ENCODE peak calls at places on chromosome 11, in eight cellular contexts. M is heart right ventricle, E is gastrocnemius medialis, A is tibial artery, N is prostate gland, W is colonic mucosa, J is fibroblast of lung, B is uterus. V is an unnamed sample. For H3K27me3 and H3K9me3, the result is how much of the 10 kb centered on the place peaks cover.

GRCh38 chr11:67484847-67485311 is 2.1 kb downstream of the AIP start:
- DNase-seq in B (no peak), J (no peak), A (peak), M (no peak), N (no peak), E (no peak), W (peak), V (no peak)

GRCh38 chr11:71946144-71946571 is 17.3 kb downstream of the RNF121 start:
- DNase-seq in N (no peak), W (no peak), M (no peak), B (no peak), A (no peak), J (peak), E (no peak), V (no peak)

GRCh38 chr11:127875076-127875475 is 712.3 kb downstream of the ETS1 start:
- DNase-seq in E (no peak), J (no peak), A (no peak), W (no peak), M (no peak), N (no peak), B (no peak), V (no peak)

GRCh38 chr11:131037873-131038272 is 121.6 kb upstream of the SNX19 start:
- DNase-seq in B (no peak), N (no peak), E (no peak), W (no peak), M (no peak), J (peak), A (no peak), V (no peak)

GRCh38 chr11:115464269-115464668 is 39.9 kb downstream of the CADM1 start:
- DNase-seq in E (no peak), J (no peak), B (no peak), A (no peak), M (no peak), N (no peak), W (no peak), V (no peak)

GRCh38 chr11:69636512-69636866 is 4.5 kb upstream of the CCND1 start:
- DNase-seq in E (no peak), N (no peak), J (peak), A (peak), B (peak), M (peak), W (peak), V (peak)

GRCh38 chr11:111978028-111978771 is 41.1 kb downstream of the DIXDC1 start:
- DNase-seq in M (peak), J (peak), W (peak), N (peak), E (peak), A (peak), B (peak), V (peak)

GRCh38 chr11:100635194-100635593 is 51.9 kb upstream of the ARHGAP42 start:
- DNase-seq in W (no peak), M (no peak), J (no peak), E (no peak), A (no peak), N (no peak), B (no peak), V (no peak)

GRCh38 chr11:47332303-47332711 is 20.2 kb downstream of the MYBPC3 start:
- DNase-seq in W (no peak), E (no peak), N (no peak), M (no peak), J (no peak), B (no peak), A (no peak), V (no peak)

GRCh38 chr11:111417766-111418435 is 38.8 kb upstream of the POU2AF1 start:
- DNase-seq in W (peak), A (no peak), E (peak), J (peak), N (peak), M (peak), B (peak), V (no peak)

GRCh38 chr11:76962583-76963416 is 71.4 kb upstream of the B3GNT6 start:
- DNase-seq in J (no peak), E (no peak), N (no peak), M (no peak), A (no peak), W (peak), B (no peak), V (no peak)

GRCh38 chr11:110219011-110219785 is 77.2 kb downstream of the RDX start:
- DNase-seq in A (no peak), W (no peak), M (no peak), N (no peak), B (no peak), J (no peak), E (no peak), V (no peak)

DNA sequence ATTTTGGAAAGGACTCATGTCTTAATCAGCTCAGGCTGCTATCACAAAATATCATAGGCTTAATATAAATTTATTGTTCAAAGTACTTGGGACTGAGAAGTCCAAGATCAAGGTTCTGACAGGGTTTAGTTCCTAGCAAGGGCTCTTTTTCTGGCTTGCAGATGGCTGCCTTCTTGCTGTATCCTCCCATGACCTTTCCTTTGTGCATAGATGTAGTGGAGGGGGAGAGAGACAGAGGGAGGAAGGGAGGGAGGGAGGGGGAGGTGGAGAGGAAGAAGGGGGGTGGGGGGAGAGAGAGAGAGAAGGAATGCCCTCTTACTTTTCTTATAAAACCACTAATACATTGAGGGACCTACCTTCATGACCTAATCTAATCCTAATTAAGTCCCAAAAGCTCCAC is 306.8 kb upstream of the DDI1 start:
- DNase-seq in A (no peak), N (no peak), B (no peak), E (no peak), J (peak), M (no peak), W (no peak), V (no peak)
- H3K27me3 ChIP-seq in A (under half), N (under half), B (under half), E (under half), J (under half), M (under half), W (under half), V (under half)

GRCh38 chr11:62882428-62882742 is 1.7 kb downstream of the SLC3A2 start:
- DNase-seq in N (no peak), W (no peak), M (no peak), E (no peak), A (no peak), B (no peak), J (no peak), V (no peak)

GRCh38 chr11:62882811-62883496 is 2.3 kb downstream of the SLC3A2 start:
- DNase-seq in B (no peak), J (peak), E (no peak), A (no peak), N (no peak), W (no peak), M (no peak), V (no peak)

GRCh38 chr11:62885137-62885536 is 4.4 kb downstream of the SLC3A2 start:
- DNase-seq in W (no peak), M (no peak), B (no peak), J (no peak), E (no peak), N (no peak), A (no peak), V (no peak)

GRCh38 chr11:62881579-62882427 is 1.1 kb downstream of the SLC3A2 start:
- DNase-seq in M (peak), J (peak), E (peak), W (peak), A (peak), B (peak), N (peak), V (peak)

DNA sequence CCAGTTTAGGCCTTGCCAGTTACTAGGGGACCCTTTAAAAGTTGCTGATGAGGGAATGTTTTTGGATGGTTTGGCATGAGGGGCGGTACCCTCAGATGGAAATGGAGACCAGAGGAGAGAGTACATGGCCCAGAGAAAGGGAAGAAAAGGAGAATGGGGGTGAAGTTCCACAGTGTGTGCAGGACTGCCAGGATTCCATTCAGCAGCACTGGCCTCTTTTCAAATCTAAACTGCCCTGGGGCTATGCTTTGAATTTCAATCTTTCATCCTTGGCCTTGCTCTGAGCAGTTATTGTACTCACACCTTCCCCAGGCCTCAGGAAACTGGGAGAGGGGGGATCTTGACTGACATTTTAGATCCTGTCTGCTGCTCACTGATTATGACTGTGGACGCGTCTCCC is 3.0 kb downstream of the SLC3A2 start:
- DNase-seq in A (no peak), M (no peak), W (no peak), B (no peak), E (no peak), N (no peak), J (no peak), V (no peak)
- H3K27ac ChIP-seq in A (peak), M (no peak), W (no peak), B (peak), E (peak), N (peak), J (no peak), V (peak)

DNA sequence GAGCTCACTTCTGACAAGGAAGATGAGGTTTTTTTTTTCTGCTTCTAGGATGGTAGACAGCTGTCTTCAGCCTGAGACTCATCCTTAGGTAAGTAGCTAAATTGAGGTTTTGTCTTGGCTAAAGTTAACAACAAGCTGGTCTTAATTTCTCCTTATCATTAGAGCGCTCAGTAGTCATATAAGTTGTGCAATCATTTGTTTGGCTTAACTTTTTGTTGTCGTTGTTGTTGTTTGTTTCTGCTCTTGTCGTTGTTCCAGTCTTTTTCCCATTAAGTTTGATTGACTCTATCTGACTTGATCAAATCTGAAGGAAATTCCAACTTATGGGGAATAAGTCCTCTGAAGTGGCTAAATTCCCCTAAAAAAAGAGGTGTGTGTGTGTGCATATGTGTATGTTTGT is 33.0 kb downstream of the GLYATL2 start:
- DNase-seq in J (no peak), E (no peak), W (no peak), N (no peak), M (no peak), A (no peak), B (no peak), V (no peak)
- H3K9me3 ChIP-seq in J (under half), E (under half), W (under half), N (under half), M (under half), A (under half), B (under half), V (under half)

DNA sequence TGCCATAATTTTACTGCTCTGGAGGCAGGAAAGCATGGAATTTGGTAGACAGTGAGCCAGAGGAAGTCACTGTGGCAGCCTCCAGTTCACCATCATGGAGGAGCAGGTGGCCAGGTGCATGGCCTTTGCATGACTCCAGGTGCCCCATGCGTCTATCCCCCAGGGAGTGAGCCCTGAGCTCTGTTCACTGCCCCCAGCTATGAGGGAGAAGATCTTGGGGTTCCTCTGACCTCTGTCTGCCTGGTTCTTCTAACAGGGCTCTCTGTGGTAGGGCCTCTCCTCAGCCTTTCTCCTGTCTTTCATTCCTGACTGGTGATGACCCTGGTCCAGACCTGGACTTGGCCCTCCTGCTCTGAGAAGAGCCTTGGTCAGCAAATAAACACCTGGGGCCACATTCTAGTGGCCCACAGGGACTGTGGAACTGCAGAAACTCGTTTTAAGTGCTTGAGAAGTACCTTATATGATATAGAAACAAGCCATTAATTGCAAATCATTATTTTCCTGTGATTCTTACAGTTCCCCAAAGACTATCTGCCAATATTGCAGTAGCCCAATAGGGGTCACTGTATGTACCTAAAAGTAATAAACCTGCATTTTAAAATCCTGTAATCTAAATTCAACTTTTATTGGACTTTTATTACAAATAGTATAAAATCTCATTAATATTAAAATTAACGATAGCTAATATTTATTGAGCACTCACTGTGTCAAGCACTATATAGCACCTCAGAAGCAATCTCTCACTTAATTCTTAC is 120.0 kb upstream of the SYT13 start:
- DNase-seq in A (no peak), M (no peak), J (peak), N (no peak), B (no peak), E (no peak), W (no peak), V (no peak)
- H3K27me3 ChIP-seq in A (under half), M (under half), J (under half), N (under half), B (under half), E (under half), W (under half), V (under half)

DNA sequence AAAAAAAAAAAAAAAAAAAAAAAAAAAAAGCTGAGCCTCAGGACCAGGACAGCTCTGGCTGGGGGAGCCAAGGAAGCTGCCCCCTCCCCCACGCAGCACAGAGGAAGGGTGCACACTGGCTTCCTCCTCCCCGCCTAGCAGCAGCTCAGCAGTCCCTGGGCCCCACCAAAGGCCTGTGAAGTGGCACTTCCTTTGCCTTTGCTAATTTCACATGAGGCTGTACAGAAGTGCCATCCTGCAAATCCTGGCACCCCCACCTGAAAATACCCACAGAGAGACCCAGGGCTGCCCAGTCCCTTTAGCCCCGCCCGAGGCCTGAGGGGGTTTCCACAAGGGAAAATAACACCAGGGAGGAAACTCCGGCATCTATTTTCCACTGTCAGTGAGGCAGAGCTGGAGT is 3.9 kb downstream of the RHOG start:
- DNase-seq in N (no peak), A (no peak), M (peak), J (no peak), E (peak), W (no peak), B (no peak), V (no peak)
- H3K27ac ChIP-seq in N (no peak), A (no peak), M (no peak), J (no peak), E (peak), W (peak), B (no peak), V (no peak)

DNA sequence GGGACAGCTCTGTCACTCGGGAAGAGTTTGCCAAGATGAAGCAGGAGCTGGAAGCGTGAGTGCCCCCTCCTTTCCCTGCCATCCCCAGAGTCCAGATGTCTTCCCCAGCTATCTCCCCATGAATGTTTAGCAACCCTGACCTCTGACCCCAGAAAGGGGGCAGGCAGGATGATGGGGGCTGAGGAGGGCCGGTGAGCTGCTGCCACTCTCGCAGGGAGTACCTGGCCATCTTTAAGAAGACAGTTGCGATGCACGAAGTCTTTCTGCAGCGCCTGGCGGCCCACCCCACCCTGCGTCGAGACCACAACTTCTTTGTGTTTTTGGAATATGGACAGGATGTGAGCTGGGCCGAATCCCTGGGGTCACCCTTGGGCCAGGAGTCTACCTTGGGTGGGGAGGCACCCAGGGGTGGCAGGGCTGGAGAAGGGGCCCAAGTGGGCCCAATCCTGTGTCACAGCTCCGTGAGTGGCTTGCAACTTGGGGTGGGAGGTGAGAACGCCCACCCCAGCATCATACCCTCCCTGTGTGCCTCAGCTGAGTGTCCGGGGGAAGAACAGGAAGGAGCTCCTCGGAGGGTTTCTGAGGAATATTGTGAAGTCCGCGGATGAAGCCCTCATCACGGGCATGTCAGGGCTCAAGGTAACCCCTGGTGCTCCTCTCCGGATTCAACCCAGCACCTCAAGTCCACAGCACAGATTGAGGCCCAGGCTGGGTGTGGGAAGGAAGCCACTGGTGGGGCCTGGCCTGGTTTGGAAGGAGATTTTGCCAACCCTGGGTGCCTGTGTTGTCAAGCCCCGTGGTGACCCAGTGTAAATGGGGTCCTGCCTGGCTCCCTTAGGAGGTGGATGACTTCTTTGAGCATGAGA is 7.5 kb downstream of the CFL1 start:
- DNase-seq in J (no peak), N (no peak), A (no peak), E (no peak), M (no peak), B (no peak), W (peak), V (peak)
- H3K9me3 ChIP-seq in J (under half), N (under half), A (under half), E (under half), M (under half), B (under half), W (under half), V (under half)

DNA sequence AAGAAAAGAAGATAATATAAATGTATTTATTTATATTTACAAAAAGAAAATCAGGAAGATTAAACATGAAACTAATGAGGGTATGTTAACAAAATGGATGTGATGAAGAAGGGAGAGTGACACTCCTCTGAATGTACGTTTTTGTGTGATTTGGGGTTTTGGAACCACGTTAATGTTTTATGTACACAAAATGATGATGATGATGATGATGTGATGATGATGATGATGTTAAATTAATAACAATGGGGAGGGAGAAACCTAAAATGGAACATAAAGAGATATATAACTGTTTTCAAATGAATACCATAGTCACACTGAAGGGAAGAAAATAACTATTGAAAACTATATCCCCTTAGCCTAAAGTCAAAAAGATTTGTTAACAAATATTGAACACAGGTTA is 143.1 kb downstream of the RCN1 start:
- DNase-seq in N (no peak), A (no peak), B (no peak), E (no peak), M (no peak), W (no peak), J (no peak), V (no peak)
- H3K27me3 ChIP-seq in N (under half), A (under half), B (under half), E (under half), M (under half), W (under half), J (under half), V (under half)

GRCh38 chr11:133747409-133747808 is 97.9 kb downstream of the SPATA19 start:
- DNase-seq in B (no peak), E (no peak), M (no peak), W (no peak), A (no peak), N (no peak), J (no peak), V (no peak)

GRCh38 chr11:133742388-133742787 is 102.9 kb downstream of the SPATA19 start:
- DNase-seq in B (no peak), M (no peak), E (no peak), N (no peak), W (no peak), A (no peak), J (no peak), V (no peak)

GRCh38 chr11:133740928-133741327 is 104.4 kb downstream of the SPATA19 start:
- DNase-seq in B (no peak), A (no peak), M (no peak), W (no peak), J (no peak), N (no peak), E (no peak), V (no peak)

GRCh38 chr11:133745791-133746190 is 99.5 kb downstream of the SPATA19 start:
- DNase-seq in E (no peak), B (no peak), M (no peak), A (no peak), W (no peak), N (no peak), J (no peak), V (no peak)

DNA sequence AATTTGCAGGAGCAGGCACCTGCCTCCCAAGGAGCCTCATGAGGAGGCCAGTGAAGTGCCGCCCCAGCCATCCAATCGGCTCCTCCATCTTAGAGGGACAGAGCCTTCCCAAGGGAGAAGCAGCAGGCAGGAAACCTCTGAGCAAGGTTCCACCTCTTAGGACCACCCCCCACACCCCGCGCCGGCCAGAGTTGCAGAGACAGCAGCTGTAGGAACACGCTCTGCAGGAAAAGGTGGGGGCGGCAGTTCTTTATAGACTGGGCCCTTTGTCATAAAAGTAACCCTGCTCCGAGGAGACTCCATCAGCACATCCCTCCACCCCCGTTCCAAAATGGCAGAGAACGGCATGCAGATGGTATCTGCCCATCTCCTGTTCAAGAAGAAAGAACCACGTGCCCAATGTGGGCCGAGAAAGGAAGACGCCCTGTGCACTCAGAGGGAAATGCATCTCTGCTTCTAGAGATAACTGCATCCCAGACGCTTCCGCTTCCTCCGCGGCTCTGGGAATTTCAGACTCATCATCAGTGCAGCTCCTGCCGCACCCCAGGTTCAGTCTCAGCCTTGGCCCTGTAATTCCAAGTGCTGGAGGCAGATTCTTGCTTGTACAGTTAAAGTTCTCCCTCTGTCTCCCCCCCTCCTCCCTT is 98.5 kb downstream of the SPATA19 start:
- DNase-seq in A (no peak), W (no peak), E (no peak), B (no peak), J (no peak), M (no peak), N (no peak), V (no peak)
- H3K27ac ChIP-seq in A (no peak), W (no peak), E (no peak), B (no peak), J (no peak), M (no peak), N (no peak), V (no peak)

V was measured in ascending aorta.